ENCODE peak calls at places on chromosome 20, in eight cellular contexts. One of them, this sample, is unnamed.

GRCh38 chr20:56890011-56890410 is 260.9 kb downstream of the TFAP2C start:
- DNase-seq in bronchial epithelial cell: no peak
- DNase-seq in BJ: no peak
- DNase-seq in HepG2: no peak
- DNase-seq in upper lobe of right lung: no peak
- DNase-seq in AG04449: no peak
- DNase-seq in fibroblast of lung: no peak
- DNase-seq in fibroblast of pulmonary artery: no peak
- DNase-seq in this sample: peak; percentile 26

GRCh38 chr20:47905628-47906487 is 120.6 kb upstream of the SULF2 start:
- DNase-seq in bronchial epithelial cell: no peak
- DNase-seq in AG04449: no peak
- DNase-seq in BJ: no peak
- DNase-seq in fibroblast of lung: no peak
- DNase-seq in upper lobe of right lung: no peak
- DNase-seq in HepG2: no peak
- DNase-seq in fibroblast of pulmonary artery: no peak
- DNase-seq in this sample: no peak

GRCh38 chr20:17650816-17651760 is 31.0 kb downstream of the RRBP1 start:
- DNase-seq in BJ: no peak
- DNase-seq in AG04449: no peak
- DNase-seq in fibroblast of pulmonary artery: peak; percentile 46
- DNase-seq in HepG2: no peak
- DNase-seq in bronchial epithelial cell: no peak
- DNase-seq in upper lobe of right lung: peak; percentile 39
- DNase-seq in fibroblast of lung: peak; percentile 57
- DNase-seq in this sample: no peak

GRCh38 chr20:32909451-32909850 is 50.7 kb downstream of the EFCAB8 start:
- DNase-seq in AG04449: no peak
- DNase-seq in fibroblast of pulmonary artery: no peak
- DNase-seq in BJ: no peak
- DNase-seq in bronchial epithelial cell: no peak
- DNase-seq in upper lobe of right lung: peak; percentile 23
- DNase-seq in HepG2: no peak
- DNase-seq in fibroblast of lung: no peak
- DNase-seq in this sample: no peak

GRCh38 chr20:58716476-58717277 is 24.1 kb downstream of the NPEPL1 start:
- DNase-seq in bronchial epithelial cell: no peak
- DNase-seq in upper lobe of right lung: no peak
- DNase-seq in BJ: no peak
- DNase-seq in HepG2: peak; percentile 53
- DNase-seq in fibroblast of pulmonary artery: no peak
- DNase-seq in fibroblast of lung: no peak
- DNase-seq in AG04449: no peak
- DNase-seq in this sample: no peak

GRCh38 chr20:4573564-4574355 is 147.9 kb upstream of the PRND start:
- DNase-seq in AG04449: peak; percentile 79
- DNase-seq in upper lobe of right lung: no peak
- DNase-seq in HepG2: no peak
- DNase-seq in fibroblast of lung: peak; percentile 98
- DNase-seq in bronchial epithelial cell: peak; percentile 90
- DNase-seq in fibroblast of pulmonary artery: peak; percentile 75
- DNase-seq in BJ: peak; percentile 63
- DNase-seq in this sample: peak; percentile 87

GRCh38 chr20:37846573-37846972 is 56.4 kb upstream of the VSTM2L start:
- DNase-seq in fibroblast of pulmonary artery: no peak
- DNase-seq in HepG2: no peak
- DNase-seq in fibroblast of lung: no peak
- DNase-seq in bronchial epithelial cell: no peak
- DNase-seq in AG04449: no peak
- DNase-seq in upper lobe of right lung: no peak
- DNase-seq in BJ: no peak
- DNase-seq in this sample: no peak

GRCh38 chr20:45848969-45849582 is 8.1 kb downstream of the ACOT8 start:
- DNase-seq in BJ: no peak
- DNase-seq in HepG2: no peak
- DNase-seq in fibroblast of pulmonary artery: no peak
- DNase-seq in AG04449: no peak
- DNase-seq in bronchial epithelial cell: no peak
- DNase-seq in upper lobe of right lung: no peak
- DNase-seq in fibroblast of lung: no peak
- DNase-seq in this sample: no peak

GRCh38 chr20:57656821-57657536 is 36.8 kb upstream of the ZBP1 start:
- DNase-seq in upper lobe of right lung: peak; percentile 55
- DNase-seq in BJ: no peak
- DNase-seq in fibroblast of lung: no peak
- DNase-seq in HepG2: no peak
- DNase-seq in bronchial epithelial cell: no peak
- DNase-seq in fibroblast of pulmonary artery: no peak
- DNase-seq in AG04449: no peak
- DNase-seq in this sample: no peak

GRCh38 chr20:51360451-51361230 is 181.9 kb downstream of the NFATC2 start:
- DNase-seq in bronchial epithelial cell: peak; percentile 98
- DNase-seq in fibroblast of lung: peak; percentile 98
- DNase-seq in fibroblast of pulmonary artery: peak; percentile 95
- DNase-seq in BJ: peak; percentile 97
- DNase-seq in AG04449: peak; percentile 100
- DNase-seq in HepG2: no peak
- DNase-seq in upper lobe of right lung: peak; percentile 47
- DNase-seq in this sample: peak; percentile 95

GRCh38 chr20:49562341-49563014 is 5.5 kb downstream of the PTGIS start:
- DNase-seq in BJ: peak; percentile 59
- DNase-seq in fibroblast of lung: peak; percentile 65
- DNase-seq in bronchial epithelial cell: no peak
- DNase-seq in HepG2: no peak
- DNase-seq in fibroblast of pulmonary artery: peak; percentile 92
- DNase-seq in AG04449: no peak
- DNase-seq in upper lobe of right lung: no peak
- DNase-seq in this sample: no peak

GRCh38 chr20:43386878-43387277 is 70.8 kb upstream of the SRSF6 start:
- DNase-seq in HepG2: no peak
- DNase-seq in bronchial epithelial cell: no peak
- DNase-seq in fibroblast of pulmonary artery: no peak
- DNase-seq in fibroblast of lung: no peak
- DNase-seq in BJ: no peak
- DNase-seq in AG04449: no peak
- DNase-seq in upper lobe of right lung: no peak
- DNase-seq in this sample: no peak

GRCh38 chr20:50582092-50582491 is 71.9 kb downstream of the PTPN1 start:
- DNase-seq in bronchial epithelial cell: no peak
- DNase-seq in upper lobe of right lung: peak; percentile 48
- DNase-seq in fibroblast of lung: no peak
- DNase-seq in HepG2: no peak
- DNase-seq in BJ: no peak
- DNase-seq in fibroblast of pulmonary artery: no peak
- DNase-seq in AG04449: no peak
- DNase-seq in this sample: no peak

GRCh38 chr20:35009665-35010328 is 54.1 kb downstream of the MYH7B start:
- DNase-seq in fibroblast of pulmonary artery: no peak
- DNase-seq in HepG2: no peak
- DNase-seq in fibroblast of lung: no peak
- DNase-seq in upper lobe of right lung: no peak
- DNase-seq in bronchial epithelial cell: no peak
- DNase-seq in BJ: no peak
- DNase-seq in AG04449: no peak
- DNase-seq in this sample: no peak

GRCh38 chr20:25079171-25079570 is 2.8 kb downstream of the VSX1 start:
- DNase-seq in fibroblast of lung: no peak
- DNase-seq in HepG2: no peak
- DNase-seq in bronchial epithelial cell: no peak
- DNase-seq in BJ: no peak
- DNase-seq in upper lobe of right lung: no peak
- DNase-seq in fibroblast of pulmonary artery: no peak
- DNase-seq in AG04449: no peak
- DNase-seq in this sample: no peak

GRCh38 chr20:18380908-18381529 is 85.8 kb downstream of the DZANK1 start:
- DNase-seq in HepG2: no peak
- DNase-seq in AG04449: no peak
- DNase-seq in bronchial epithelial cell: no peak
- DNase-seq in fibroblast of lung: no peak
- DNase-seq in BJ: no peak
- DNase-seq in fibroblast of pulmonary artery: no peak
- DNase-seq in upper lobe of right lung: no peak
- DNase-seq in this sample: no peak

GRCh38 chr20:46040902-46041535 is 12.0 kb downstream of the SLC12A5 start:
- DNase-seq in HepG2: peak; percentile 47
- DNase-seq in fibroblast of pulmonary artery: peak; percentile 53
- DNase-seq in BJ: no peak
- DNase-seq in upper lobe of right lung: no peak
- DNase-seq in AG04449: no peak
- DNase-seq in fibroblast of lung: peak; percentile 25
- DNase-seq in bronchial epithelial cell: peak; percentile 10
- DNase-seq in this sample: peak; percentile 56

GRCh38 chr20:58075565-58075964 is 152.9 kb downstream of the ANKRD60 start:
- DNase-seq in bronchial epithelial cell: no peak
- DNase-seq in BJ: no peak
- DNase-seq in fibroblast of pulmonary artery: no peak
- DNase-seq in AG04449: no peak
- DNase-seq in fibroblast of lung: no peak
- DNase-seq in upper lobe of right lung: no peak
- DNase-seq in HepG2: no peak
- DNase-seq in this sample: no peak

GRCh38 chr20:20443509-20443908 is 75.6 kb downstream of the INSM1 start:
- DNase-seq in BJ: no peak
- DNase-seq in bronchial epithelial cell: no peak
- DNase-seq in fibroblast of pulmonary artery: no peak
- DNase-seq in HepG2: no peak
- DNase-seq in fibroblast of lung: no peak
- DNase-seq in upper lobe of right lung: no peak
- DNase-seq in AG04449: no peak
- DNase-seq in this sample: no peak
- H3K4me3 ChIP-seq in BJ: no peak overlapping the region
- H3K4me3 ChIP-seq in bronchial epithelial cell: no peak overlapping the region
- H3K4me3 ChIP-seq in fibroblast of pulmonary artery: no peak overlapping the region
- H3K4me3 ChIP-seq in HepG2: no peak overlapping the region
- H3K4me3 ChIP-seq in fibroblast of lung: no peak overlapping the region
- H3K4me3 ChIP-seq in upper lobe of right lung: no peak overlapping the region
- H3K4me3 ChIP-seq in AG04449: no peak overlapping the region
- H3K4me3 ChIP-seq in this sample: no peak overlapping the region

GRCh38 chr20:31505903-31506302 is 8.3 kb upstream of the HM13 start:
- DNase-seq in HepG2: no peak
- DNase-seq in BJ: no peak
- DNase-seq in AG04449: no peak
- DNase-seq in fibroblast of pulmonary artery: no peak
- DNase-seq in bronchial epithelial cell: peak; percentile 70
- DNase-seq in fibroblast of lung: no peak
- DNase-seq in upper lobe of right lung: no peak
- DNase-seq in this sample: peak; percentile 57

GRCh38 chr20:31496761-31497295 is 17.4 kb upstream of the HM13 start:
- DNase-seq in upper lobe of right lung: no peak
- DNase-seq in BJ: no peak
- DNase-seq in bronchial epithelial cell: no peak
- DNase-seq in fibroblast of pulmonary artery: peak; percentile 52
- DNase-seq in AG04449: no peak
- DNase-seq in fibroblast of lung: no peak
- DNase-seq in HepG2: no peak
- DNase-seq in this sample: no peak

GRCh38 chr20:31497838-31498540 is 16.3 kb upstream of the HM13 start:
- DNase-seq in upper lobe of right lung: no peak
- DNase-seq in fibroblast of pulmonary artery: peak; percentile 82
- DNase-seq in HepG2: no peak
- DNase-seq in fibroblast of lung: peak; percentile 32
- DNase-seq in AG04449: peak; percentile 12
- DNase-seq in BJ: no peak
- DNase-seq in bronchial epithelial cell: no peak
- DNase-seq in this sample: no peak

GRCh38 chr20:31500527-31500926 is 13.7 kb upstream of the HM13 start:
- DNase-seq in HepG2: no peak
- DNase-seq in AG04449: no peak
- DNase-seq in BJ: no peak
- DNase-seq in fibroblast of lung: no peak
- DNase-seq in bronchial epithelial cell: no peak
- DNase-seq in fibroblast of pulmonary artery: no peak
- DNase-seq in upper lobe of right lung: no peak
- DNase-seq in this sample: no peak
- TF ChIP-seq CTCF in HepG2: no peak
- TF ChIP-seq CTCF in AG04449: no peak
- TF ChIP-seq CTCF in BJ: no peak
- TF ChIP-seq CTCF in fibroblast of lung: no peak
- TF ChIP-seq CTCF in bronchial epithelial cell: no peak
- TF ChIP-seq CTCF in fibroblast of pulmonary artery: no peak
- TF ChIP-seq CTCF in upper lobe of right lung: no peak
- TF ChIP-seq CTCF in this sample: no peak

DNA sequence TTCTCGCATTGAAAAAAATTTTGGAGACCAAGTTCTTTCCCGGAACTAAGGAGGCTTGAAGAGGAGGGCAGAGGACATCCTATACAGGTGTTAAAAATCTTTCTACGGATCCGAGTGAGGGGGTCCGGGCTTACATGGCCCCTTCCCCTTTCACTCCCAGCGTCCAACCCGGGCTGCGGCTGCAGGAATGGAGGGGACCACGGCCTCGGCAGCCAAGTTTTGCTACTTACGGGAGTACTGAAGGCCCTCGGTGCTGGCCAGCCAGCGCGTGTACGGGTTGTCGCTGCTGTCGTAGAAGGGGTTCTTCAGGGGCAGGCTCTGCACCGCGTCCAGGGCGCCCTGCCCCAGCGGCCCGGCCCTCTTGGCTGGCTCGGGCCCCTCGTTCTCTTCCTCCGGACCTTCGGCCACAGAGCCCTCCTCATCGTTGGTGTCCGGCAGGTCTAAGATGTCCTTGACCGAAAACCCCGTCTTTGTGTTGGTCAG is 642 bp downstream of the NKX2-2 start:
- DNase-seq in upper lobe of right lung: no peak
- DNase-seq in HepG2: no peak
- DNase-seq in BJ: no peak
- DNase-seq in fibroblast of lung: no peak
- DNase-seq in bronchial epithelial cell: no peak
- DNase-seq in fibroblast of pulmonary artery: no peak
- DNase-seq in AG04449: no peak
- DNase-seq in this sample: no peak
- H3K4me3 ChIP-seq in upper lobe of right lung: peak overlapping the region; percentile 23
- H3K4me3 ChIP-seq in HepG2: no peak overlapping the region
- H3K4me3 ChIP-seq in BJ: no peak overlapping the region
- H3K4me3 ChIP-seq in fibroblast of lung: no peak overlapping the region
- H3K4me3 ChIP-seq in bronchial epithelial cell: no peak overlapping the region
- H3K4me3 ChIP-seq in fibroblast of pulmonary artery: no peak overlapping the region
- H3K4me3 ChIP-seq in AG04449: peak overlapping the region; percentile 3
- H3K4me3 ChIP-seq in this sample: no peak overlapping the region

DNA sequence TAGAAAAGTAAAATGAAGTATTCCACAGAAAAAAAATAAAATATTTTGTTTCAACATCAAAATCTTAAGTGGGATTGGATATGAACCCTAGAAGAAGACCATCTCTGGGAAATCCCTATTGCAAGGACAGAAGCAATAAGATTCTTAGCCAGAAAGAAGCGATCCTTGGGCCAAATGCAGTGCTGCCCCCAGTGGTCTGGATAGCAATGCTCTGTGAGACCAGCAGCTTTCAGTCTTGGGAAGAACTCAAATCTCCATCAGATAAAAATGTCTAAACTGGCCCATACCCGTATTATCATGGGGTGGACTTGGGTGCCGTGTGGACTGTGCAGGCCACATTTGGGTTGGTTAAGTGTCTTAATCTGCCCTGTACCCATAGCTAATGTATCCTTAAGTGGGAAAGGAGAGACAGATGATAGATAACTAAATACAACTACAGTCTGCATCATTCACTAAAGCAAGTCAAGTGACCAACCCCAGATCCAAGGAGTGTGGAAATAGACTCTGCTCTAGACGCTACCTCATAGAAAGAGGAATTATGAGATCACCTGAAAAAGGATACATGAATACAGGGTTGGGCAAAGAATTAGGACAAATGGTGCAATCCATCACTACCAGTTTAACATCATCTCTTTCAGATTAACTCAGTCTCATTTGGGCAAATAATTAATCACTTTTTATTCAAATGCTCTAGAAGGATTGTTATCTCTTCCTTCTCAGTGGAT is 38.9 kb upstream of the SNAP25 start:
- DNase-seq in fibroblast of pulmonary artery: peak; percentile 3
- DNase-seq in BJ: no peak
- DNase-seq in upper lobe of right lung: no peak
- DNase-seq in fibroblast of lung: peak; percentile 35
- DNase-seq in HepG2: peak; percentile 19
- DNase-seq in bronchial epithelial cell: no peak
- DNase-seq in AG04449: no peak
- DNase-seq in this sample: peak; percentile 6
- TF ChIP-seq CTCF in fibroblast of pulmonary artery: peak; percentile 45
- TF ChIP-seq CTCF in BJ: peak; percentile 47
- TF ChIP-seq CTCF in upper lobe of right lung: peak; percentile 21
- TF ChIP-seq CTCF in fibroblast of lung: peak; percentile 35
- TF ChIP-seq CTCF in HepG2: peak; percentile 47
- TF ChIP-seq CTCF in bronchial epithelial cell: peak; percentile 22
- TF ChIP-seq CTCF in AG04449: peak; percentile 26
- TF ChIP-seq CTCF in this sample: peak; percentile 14

This sample was measured in epithelial cell of esophagus.